ENCODE peak calls at places on chromosomes 11 and 22, in nine cellular contexts. B is ovary, U is endodermal cell, N is suprapubic skin, T is stomach, K is IMR-90, H is uterus, W is right lobe of liver, C is body of pancreas. I is an unnamed sample. For H3K9me3, the result is how much of the 10 kb centered on the place peaks cover.

GRCh38 chr11:117970400-117971024 is 15.7 kb upstream of the IL10RA start:
- DNase-seq in B (no peak), U (no peak), N (peak), T (no peak), K (no peak), H (no peak), W (no peak), C (no peak), I (no peak)

GRCh38 chr11:117084992-117085391 is 13.2 kb downstream of the SIK3 start:
- DNase-seq in B (no peak), U (no peak), N (no peak), T (no peak), K (no peak), H (no peak), W (no peak), C (peak), I (no peak)

GRCh38 chr11:65492637-65493366 is 6.0 kb upstream of the MALAT1 start:
- DNase-seq in B (peak), U (peak), N (no peak), T (peak), K (peak), H (peak), W (peak), C (peak), I (peak)

GRCh38 chr11:819129-819931 is 616 bp downstream of the PNPLA2 start:
- DNase-seq in B (peak), U (peak), N (peak), T (peak), K (peak), H (peak), W (peak), C (peak), I (peak)

GRCh38 chr11:101844608-101845007 is 70.2 kb upstream of the CEP126 start:
- DNase-seq in B (no peak), U (no peak), N (no peak), T (no peak), K (no peak), H (no peak), W (no peak), C (no peak), I (no peak)

GRCh38 chr11:125049393-125049792 is 13.7 kb upstream of the SLC37A2 start:
- DNase-seq in B (no peak), U (no peak), N (no peak), T (no peak), K (no peak), H (no peak), W (no peak), C (no peak), I (no peak)

GRCh38 chr11:112780351-112781043 is 180.7 kb upstream of the NCAM1 start:
- DNase-seq in B (no peak), U (no peak), N (no peak), T (no peak), K (peak), H (peak), W (no peak), C (no peak), I (peak)

GRCh38 chr11:119342023-119342300 is 1.3 kb upstream of the C1QTNF5 start:
- DNase-seq in B (no peak), U (no peak), N (no peak), T (no peak), K (no peak), H (no peak), W (no peak), C (no peak), I (no peak)

GRCh38 chr22:49240472-49240871 is 587.2 kb downstream of the BRD1 start:
- DNase-seq in B (no peak), U (no peak), N (peak), T (no peak), K (no peak), H (no peak), W (no peak), C (no peak), I (no peak)

GRCh38 chr11:8036986-8037385 is 44.0 kb upstream of the TUB start:
- DNase-seq in B (no peak), U (no peak), N (peak), T (peak), K (no peak), H (no peak), W (no peak), C (no peak), I (no peak)

GRCh38 chr22:42544686-42545085 is 9.1 kb upstream of the SERHL2 start:
- DNase-seq in B (no peak), U (no peak), N (no peak), T (no peak), K (peak), H (no peak), W (no peak), C (no peak), I (no peak)

GRCh38 chr11:116180806-116181600 is 591.8 kb downstream of the BUD13 start:
- DNase-seq in B (no peak), U (peak), N (peak), T (no peak), K (no peak), H (peak), W (no peak), C (no peak), I (no peak)

GRCh38 chr22:30196141-30196866 is 50.3 kb downstream of the LIF start:
- DNase-seq in B (peak), U (peak), N (peak), T (peak), K (peak), H (peak), W (peak), C (peak), I (peak)

GRCh38 chr22:38314140-38314991 is 2.9 kb downstream of the CSNK1E start:
- DNase-seq in B (no peak), U (no peak), N (no peak), T (no peak), K (peak), H (no peak), W (no peak), C (no peak), I (no peak)

GRCh38 chr22:32801436-32802290 is at the start of gene TIMP3:
- DNase-seq in B (peak), U (peak), N (peak), T (peak), K (peak), H (peak), W (peak), C (peak), I (peak)

GRCh38 chr22:41217553-41218157 is 12.5 kb downstream of the L3MBTL2 start:
- DNase-seq in B (peak), U (peak), N (no peak), T (peak), K (peak), H (peak), W (no peak), C (peak), I (peak)

GRCh38 chr11:95154514-95154913 is 64.9 kb downstream of the ENDOD1 start:
- DNase-seq in B (peak), U (peak), N (no peak), T (peak), K (peak), H (no peak), W (no peak), C (peak), I (no peak)

GRCh38 chr11:112380464-112380863 is 119.8 kb upstream of the PLET1 start:
- DNase-seq in B (no peak), U (peak), N (no peak), T (no peak), K (no peak), H (no peak), W (no peak), C (no peak), I (no peak)

GRCh38 chr11:1906146-1906545 is 13.4 kb upstream of the TNNT3 start:
- DNase-seq in B (no peak), U (no peak), N (no peak), T (no peak), K (no peak), H (no peak), W (no peak), C (no peak), I (no peak)

GRCh38 chr11:123316003-123316402 is 114.1 kb upstream of the GRAMD1B start:
- DNase-seq in B (no peak), U (no peak), N (no peak), T (no peak), K (peak), H (no peak), W (no peak), C (no peak), I (no peak)

GRCh38 chr22:46449116-46449691 is 88.2 kb downstream of the CELSR1 start:
- DNase-seq in B (no peak), U (no peak), N (no peak), T (no peak), K (no peak), H (no peak), W (no peak), C (no peak), I (no peak)

GRCh38 chr22:42444060-42444904 is 12.1 kb upstream of the NFAM1 start:
- DNase-seq in B (peak), U (peak), N (peak), T (peak), K (peak), H (peak), W (peak), C (peak), I (peak)

GRCh38 chr11:101442171-101442570 is 141.6 kb downstream of the TRPC6 start:
- DNase-seq in B (no peak), U (no peak), N (no peak), T (no peak), K (peak), H (no peak), W (no peak), C (peak), I (no peak)

GRCh38 chr11:45806937-45807791 is 2.2 kb downstream of the SLC35C1 start:
- DNase-seq in B (no peak), U (no peak), N (peak), T (peak), K (no peak), H (no peak), W (no peak), C (no peak), I (no peak)

GRCh38 chr22:36850682-36851081 is 10.1 kb upstream of the NCF4 start:
- DNase-seq in B (no peak), U (no peak), N (no peak), T (no peak), K (no peak), H (no peak), W (no peak), C (no peak), I (no peak)

GRCh38 chr11:11843642-11844041 is 1.9 kb downstream of the USP47 start:
- DNase-seq in B (no peak), U (no peak), N (no peak), T (no peak), K (no peak), H (no peak), W (no peak), C (no peak), I (no peak)

GRCh38 chr11:129061466-129062194 is 119.0 kb upstream of the TP53AIP1 start:
- DNase-seq in B (no peak), U (no peak), N (no peak), T (no peak), K (peak), H (no peak), W (no peak), C (no peak), I (no peak)

GRCh38 chr22:41092847-41093371 is 517 bp downstream of the EP300 start:
- DNase-seq in B (peak), U (peak), N (no peak), T (peak), K (peak), H (no peak), W (peak), C (peak), I (peak)

GRCh38 chr22:29553391-29554224 is at the start of gene THOC5:
- DNase-seq in B (peak), U (peak), N (peak), T (peak), K (peak), H (peak), W (peak), C (peak), I (peak)

GRCh38 chr11:1140642-1141490 is 16.9 kb upstream of the MUC5AC start:
- DNase-seq in B (no peak), U (no peak), N (no peak), T (no peak), K (no peak), H (no peak), W (no peak), C (no peak), I (no peak)

GRCh38 chr11:92979176-92979575 is 9.7 kb downstream of the MTNR1B start:
- DNase-seq in B (no peak), U (no peak), N (no peak), T (no peak), K (peak), H (no peak), W (no peak), C (no peak), I (no peak)

GRCh38 chr11:27211370-27212127 is 151.5 kb downstream of the CCDC34 start:
- DNase-seq in B (no peak), U (peak), N (no peak), T (no peak), K (no peak), H (no peak), W (no peak), C (no peak), I (no peak)
- TF ChIP-seq CTCF in B (no peak), U (peak), N (no peak), T (no peak), K (peak), H (no peak), W (peak), C (no peak), I (peak)

GRCh38 chr11:64254326-64254725 is 3.0 kb downstream of the PLCB3 start:
- DNase-seq in B (no peak), U (no peak), N (no peak), T (no peak), K (no peak), H (no peak), W (no peak), C (no peak), I (no peak)

GRCh38 chr11:64253043-64253442 is 1.7 kb downstream of the PLCB3 start:
- DNase-seq in B (no peak), U (no peak), N (no peak), T (no peak), K (no peak), H (no peak), W (no peak), C (no peak), I (peak)

GRCh38 chr11:64251722-64251985 is 324 bp downstream of the PLCB3 start:
- DNase-seq in B (no peak), U (no peak), N (no peak), T (no peak), K (no peak), H (no peak), W (peak), C (no peak), I (no peak)

GRCh38 chr11:64251986-64252837 is 882 bp downstream of the PLCB3 start:
- DNase-seq in B (peak), U (peak), N (no peak), T (peak), K (no peak), H (peak), W (peak), C (peak), I (peak)

DNA sequence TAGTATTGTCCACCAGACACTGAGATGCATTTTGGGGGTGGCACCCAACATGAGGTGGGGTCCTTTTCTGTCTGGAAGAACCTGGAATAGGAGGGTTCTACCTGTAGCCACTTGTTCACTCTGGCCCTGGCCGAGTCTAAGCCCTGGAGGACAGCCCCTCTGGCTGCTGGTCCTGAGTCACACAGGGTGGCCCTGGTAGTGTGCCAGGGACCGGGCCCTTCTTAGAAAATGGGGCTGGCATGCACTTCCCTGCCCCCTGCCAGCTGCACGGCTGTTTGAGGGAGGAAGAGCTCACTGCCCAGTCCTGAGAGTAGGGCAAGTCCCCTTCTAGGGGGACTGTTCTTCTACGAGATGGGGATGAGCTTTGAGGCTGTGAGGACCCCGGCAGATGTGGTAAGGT is 2.2 kb downstream of the PLCB3 start:
- DNase-seq in B (no peak), U (no peak), N (no peak), T (no peak), K (no peak), H (no peak), W (no peak), C (no peak), I (peak)
- H3K4me3 ChIP-seq in B (no peak), U (no peak), N (no peak), T (no peak), K (no peak), H (no peak), W (no peak), C (no peak), I (peak)

GRCh38 chr11:134501406-134502152 is 89.5 kb upstream of the B3GAT1 start:
- DNase-seq in B (no peak), U (peak), N (no peak), T (peak), K (no peak), H (no peak), W (no peak), C (no peak), I (no peak)

GRCh38 chr11:134502153-134502550 is 90.1 kb upstream of the B3GAT1 start:
- DNase-seq in B (no peak), U (no peak), N (no peak), T (peak), K (no peak), H (no peak), W (no peak), C (no peak), I (no peak)

GRCh38 chr11:134499990-134500389 is 87.9 kb upstream of the B3GAT1 start:
- DNase-seq in B (peak), U (peak), N (no peak), T (peak), K (no peak), H (no peak), W (no peak), C (no peak), I (no peak)

GRCh38 chr11:134498326-134499139 is 86.5 kb upstream of the B3GAT1 start:
- DNase-seq in B (peak), U (peak), N (peak), T (peak), K (no peak), H (no peak), W (peak), C (no peak), I (no peak)

DNA sequence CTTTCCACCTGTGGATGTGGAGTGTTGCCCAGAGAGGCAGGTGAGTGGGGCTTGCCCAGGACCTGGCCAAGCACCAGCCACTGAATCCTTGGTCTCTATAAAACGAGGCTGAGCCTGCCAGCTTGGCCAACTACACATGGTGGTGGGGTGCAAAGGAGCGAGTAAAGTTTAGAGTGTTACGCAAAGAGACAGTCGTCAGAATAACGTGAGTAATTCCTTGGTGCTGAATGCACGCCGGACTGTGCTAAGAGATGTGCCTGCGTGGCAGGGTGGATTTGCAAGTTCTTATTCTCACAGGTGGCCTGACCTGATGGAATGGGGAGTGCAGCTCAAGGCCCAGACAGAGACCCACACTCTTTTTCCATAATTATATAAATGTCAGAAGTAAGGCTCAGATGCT is 88.6 kb upstream of the B3GAT1 start:
- DNase-seq in B (peak), U (peak), N (no peak), T (peak), K (no peak), H (no peak), W (no peak), C (no peak), I (no peak)
- H3K9me3 ChIP-seq in B (under half), U (under half), N (under half), T (under half), K (half or more), H (under half), W (under half), C (under half), I (under half)

DNA sequence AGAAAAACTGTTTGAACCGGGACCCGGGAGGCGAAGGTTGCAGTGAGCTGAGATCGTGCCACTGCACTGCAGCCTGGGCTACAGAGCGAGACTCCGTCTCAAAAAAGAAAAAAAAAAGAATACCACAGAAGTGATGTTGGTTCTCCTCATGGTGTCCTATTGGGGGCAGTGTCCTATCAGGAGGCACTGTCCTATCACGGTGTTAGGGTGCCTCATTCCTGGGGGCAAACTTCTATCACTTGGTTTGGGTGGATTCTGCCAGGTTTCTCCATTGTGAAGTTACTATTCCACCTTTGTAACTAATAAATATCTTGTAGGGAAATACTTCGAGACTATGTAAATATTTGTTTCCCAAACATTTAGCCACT is 19.6 kb downstream of the PRR14L start:
- DNase-seq in B (no peak), U (no peak), N (no peak), T (no peak), K (no peak), H (no peak), W (no peak), C (no peak), I (no peak)
- TF ChIP-seq CTCF in B (no peak), U (peak), N (no peak), T (no peak), K (no peak), H (no peak), W (peak), C (no peak), I (no peak)

GRCh38 chr11:68960299-68961071 is 20.3 kb downstream of the MRGPRD start:
- DNase-seq in B (no peak), U (peak), N (no peak), T (no peak), K (no peak), H (no peak), W (no peak), C (no peak), I (peak)

GRCh38 chr11:68959465-68960298 is 21.1 kb downstream of the MRGPRD start:
- DNase-seq in B (no peak), U (peak), N (no peak), T (no peak), K (no peak), H (no peak), W (no peak), C (no peak), I (no peak)

GRCh38 chr11:68961245-68961644 is 19.5 kb downstream of the MRGPRD start:
- DNase-seq in B (no peak), U (peak), N (no peak), T (no peak), K (no peak), H (no peak), W (no peak), C (no peak), I (peak)

GRCh38 chr11:68963779-68964178 is 17.0 kb downstream of the MRGPRD start:
- DNase-seq in B (no peak), U (no peak), N (peak), T (no peak), K (peak), H (peak), W (no peak), C (no peak), I (no peak)

DNA sequence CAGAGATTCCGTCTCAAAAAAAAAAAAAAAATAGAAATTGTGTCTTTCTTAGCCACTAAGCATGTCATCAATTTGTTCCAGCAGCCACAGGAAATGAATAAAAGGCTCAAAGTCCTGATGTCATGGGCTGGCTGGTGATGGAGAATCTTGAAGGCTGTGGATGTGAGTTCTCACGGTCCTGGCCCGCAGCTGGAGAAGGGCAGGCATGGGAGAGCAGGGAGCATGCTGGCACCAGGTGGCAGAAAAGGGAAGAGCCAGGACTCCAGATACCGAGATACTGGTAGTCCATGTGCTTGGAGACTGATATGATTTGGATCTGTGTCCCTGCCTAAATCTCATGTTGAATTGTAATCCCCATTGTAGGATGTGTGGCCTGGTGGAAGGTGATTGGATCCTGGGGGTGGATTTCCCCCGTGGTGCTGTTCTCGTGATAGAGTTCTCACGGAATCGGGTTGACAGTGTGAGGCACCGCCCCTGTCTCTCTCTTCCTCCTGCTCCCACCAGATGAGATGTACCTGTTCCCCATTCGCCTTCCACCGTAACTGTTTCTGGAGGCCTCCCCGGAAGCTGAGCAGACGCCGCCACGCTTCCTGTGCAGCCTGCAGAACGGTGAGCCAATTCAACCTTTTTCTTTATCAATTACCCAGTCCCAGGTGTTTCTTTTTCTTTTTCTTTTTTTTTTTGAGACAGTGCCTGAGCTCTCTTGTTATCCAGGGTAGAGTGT is 18.1 kb downstream of the MRGPRD start:
- DNase-seq in B (no peak), U (peak), N (no peak), T (no peak), K (no peak), H (no peak), W (no peak), C (no peak), I (no peak)
- H3K4me3 ChIP-seq in B (no peak), U (no peak), N (no peak), T (no peak), K (no peak), H (no peak), W (no peak), C (no peak), I (no peak)

I was measured in psoas muscle.